ENCODE peak calls at places on chromosome X, in eight cellular contexts. F, X, G, T, C, H, B and V are unnamed samples.

GRCh38 chrX:128543114-128543513 is 490.9 kb upstream of the ACTRT1 start:
- DNase-seq in T (no peak), G (no peak), X (no peak), H (no peak), C (no peak), B (no peak), F (no peak), V (no peak)

GRCh38 chrX:22634751-22635150 is 362.0 kb downstream of the CBLL2 start:
- DNase-seq in C (no peak), X (peak), G (no peak), T (no peak), B (no peak), H (no peak), F (peak), V (no peak)

GRCh38 chrX:51496501-51497291 is at the start of gene NUDT11:
- DNase-seq in C (peak), G (no peak), X (peak), T (peak), B (peak), F (peak), H (peak), V (peak)

GRCh38 chrX:110394653-110395052 is 36.0 kb downstream of the RTL9 start:
- DNase-seq in G (no peak), C (no peak), F (peak), H (peak), X (peak), B (no peak), T (no peak), V (no peak)

GRCh38 chrX:78708171-78708570 is 39.3 kb upstream of the LPAR4 start:
- DNase-seq in G (no peak), X (peak), T (no peak), H (peak), C (peak), B (no peak), F (no peak), V (no peak)

GRCh38 chrX:133749370-133749769 is 236.0 kb downstream of the GPC3 start:
- DNase-seq in G (no peak), T (no peak), C (no peak), B (no peak), X (no peak), F (no peak), H (no peak), V (no peak)

GRCh38 chrX:17174671-17175070 is 200.3 kb upstream of the NHS start:
- DNase-seq in H (peak), X (no peak), B (no peak), T (peak), G (no peak), F (no peak), C (no peak), V (no peak)

GRCh38 chrX:14028473-14028872 is 1.2 kb downstream of the GEMIN8 start:
- DNase-seq in G (no peak), C (no peak), X (no peak), F (no peak), T (no peak), B (no peak), H (no peak), V (no peak)

GRCh38 chrX:108221481-108221880 is 129.9 kb downstream of the ATG4A start:
- DNase-seq in H (no peak), B (no peak), F (no peak), C (no peak), T (no peak), X (no peak), G (no peak), V (no peak)

GRCh38 chrX:17922303-17922702 is 61.2 kb upstream of the RAI2 start:
- DNase-seq in C (peak), X (no peak), H (no peak), B (no peak), F (no peak), T (no peak), G (no peak), V (no peak)

GRCh38 chrX:53071604-53072417 is 10.4 kb upstream of the TSPYL2 start:
- DNase-seq in X (peak), C (peak), G (peak), F (peak), T (peak), H (peak), B (peak), V (peak)

GRCh38 chrX:146863566-146863965 is 49.0 kb upstream of the CXorf51A start:
- DNase-seq in C (no peak), G (no peak), F (no peak), B (no peak), T (no peak), X (no peak), H (no peak), V (no peak)